ENCODE peak calls at places on chromosomes 1 and 21, in five cellular contexts. One of them, this sample, is unnamed. For H3K4me1, the result is how much of the 10 kb centered on the place peaks cover.

GRCh38 chr1:6471969-6472368 is 6.0 kb upstream of the TNFRSF25 start:
- DNase-seq in endodermal cell: no peak
- DNase-seq in mammary epithelial cell: no peak
- DNase-seq in CD8-positive, alpha-beta T cell: no peak
- DNase-seq in prostate gland: peak
- DNase-seq in this sample: peak

GRCh38 chr1:208654241-208654640 is 410.1 kb upstream of the PLXNA2 start:
- DNase-seq in CD8-positive, alpha-beta T cell: no peak
- DNase-seq in prostate gland: no peak
- DNase-seq in endodermal cell: peak
- DNase-seq in mammary epithelial cell: peak
- DNase-seq in this sample: peak

GRCh38 chr1:219661464-219662092 is 48.7 kb upstream of the ZC3H11B start:
- DNase-seq in mammary epithelial cell: no peak
- DNase-seq in CD8-positive, alpha-beta T cell: no peak
- DNase-seq in endodermal cell: no peak
- DNase-seq in prostate gland: no peak
- DNase-seq in this sample: no peak

GRCh38 chr1:25899792-25900191 is 6.4 kb downstream of the STMN1 start:
- DNase-seq in mammary epithelial cell: no peak
- DNase-seq in CD8-positive, alpha-beta T cell: no peak
- DNase-seq in endodermal cell: no peak
- DNase-seq in prostate gland: no peak
- DNase-seq in this sample: no peak

GRCh38 chr1:99727575-99728190 is 38.8 kb downstream of the FRRS1 start:
- DNase-seq in endodermal cell: peak
- DNase-seq in prostate gland: no peak
- DNase-seq in mammary epithelial cell: no peak
- DNase-seq in CD8-positive, alpha-beta T cell: no peak
- DNase-seq in this sample: no peak

GRCh38 chr1:222653178-222653827 is 35.4 kb downstream of the MIA3 start:
- DNase-seq in prostate gland: no peak
- DNase-seq in endodermal cell: no peak
- DNase-seq in CD8-positive, alpha-beta T cell: no peak
- DNase-seq in mammary epithelial cell: no peak
- DNase-seq in this sample: peak

GRCh38 chr1:19811206-19811851 is 3.8 kb downstream of the RNF186 start:
- DNase-seq in mammary epithelial cell: no peak
- DNase-seq in endodermal cell: peak
- DNase-seq in prostate gland: no peak
- DNase-seq in CD8-positive, alpha-beta T cell: no peak
- DNase-seq in this sample: peak

GRCh38 chr1:18965206-18966173 is 9.0 kb upstream of the IFFO2 start:
- DNase-seq in prostate gland: no peak
- DNase-seq in CD8-positive, alpha-beta T cell: no peak
- DNase-seq in mammary epithelial cell: peak
- DNase-seq in endodermal cell: peak
- DNase-seq in this sample: no peak

GRCh38 chr1:22500476-22500875 is 48.8 kb downstream of the ZBTB40 start:
- DNase-seq in mammary epithelial cell: peak
- DNase-seq in prostate gland: no peak
- DNase-seq in endodermal cell: no peak
- DNase-seq in CD8-positive, alpha-beta T cell: no peak
- DNase-seq in this sample: peak

GRCh38 chr1:77313491-77313890 is 31.7 kb downstream of the AK5 start:
- DNase-seq in mammary epithelial cell: no peak
- DNase-seq in prostate gland: no peak
- DNase-seq in endodermal cell: peak
- DNase-seq in CD8-positive, alpha-beta T cell: no peak
- DNase-seq in this sample: no peak

GRCh38 chr1:165507570-165507969 is 36.2 kb upstream of the LRRC52 start:
- DNase-seq in mammary epithelial cell: no peak
- DNase-seq in CD8-positive, alpha-beta T cell: no peak
- DNase-seq in prostate gland: no peak
- DNase-seq in endodermal cell: no peak
- DNase-seq in this sample: no peak

GRCh38 chr1:234214911-234215892 is 158.1 kb upstream of the COA6 start:
- DNase-seq in mammary epithelial cell: peak
- DNase-seq in CD8-positive, alpha-beta T cell: no peak
- DNase-seq in endodermal cell: peak
- DNase-seq in prostate gland: peak
- DNase-seq in this sample: peak

GRCh38 chr1:223183268-223183862 is 40.3 kb upstream of the TLR5 start:
- DNase-seq in mammary epithelial cell: peak
- DNase-seq in endodermal cell: no peak
- DNase-seq in CD8-positive, alpha-beta T cell: no peak
- DNase-seq in prostate gland: no peak
- DNase-seq in this sample: no peak

GRCh38 chr1:98565951-98566350 is 95.6 kb upstream of the SNX7 start:
- DNase-seq in prostate gland: no peak
- DNase-seq in endodermal cell: peak
- DNase-seq in mammary epithelial cell: no peak
- DNase-seq in CD8-positive, alpha-beta T cell: no peak
- DNase-seq in this sample: no peak

GRCh38 chr1:4483031-4483625 is 171.3 kb upstream of the AJAP1 start:
- DNase-seq in endodermal cell: no peak
- DNase-seq in CD8-positive, alpha-beta T cell: no peak
- DNase-seq in prostate gland: no peak
- DNase-seq in mammary epithelial cell: no peak
- DNase-seq in this sample: no peak

GRCh38 chr1:27138368-27138767 is 16.6 kb downstream of the SLC9A1 start:
- DNase-seq in prostate gland: no peak
- DNase-seq in mammary epithelial cell: no peak
- DNase-seq in CD8-positive, alpha-beta T cell: no peak
- DNase-seq in endodermal cell: no peak
- DNase-seq in this sample: no peak

GRCh38 chr1:172638249-172638648 is 20.7 kb upstream of the FASLG start:
- DNase-seq in mammary epithelial cell: peak
- DNase-seq in CD8-positive, alpha-beta T cell: no peak
- DNase-seq in endodermal cell: no peak
- DNase-seq in prostate gland: no peak
- DNase-seq in this sample: no peak

GRCh38 chr1:206911064-206911663 is 10.6 kb downstream of the FCMR start:
- DNase-seq in prostate gland: peak
- DNase-seq in endodermal cell: peak
- DNase-seq in CD8-positive, alpha-beta T cell: no peak
- DNase-seq in mammary epithelial cell: peak
- DNase-seq in this sample: no peak

GRCh38 chr1:33123266-33123665 is 42.3 kb downstream of the AZIN2 start:
- DNase-seq in CD8-positive, alpha-beta T cell: no peak
- DNase-seq in endodermal cell: no peak
- DNase-seq in prostate gland: no peak
- DNase-seq in mammary epithelial cell: no peak
- DNase-seq in this sample: no peak

GRCh38 chr1:180560868-180561600 is 2.3 kb downstream of the OVAAL start:
- DNase-seq in CD8-positive, alpha-beta T cell: no peak
- DNase-seq in prostate gland: no peak
- DNase-seq in mammary epithelial cell: peak
- DNase-seq in endodermal cell: no peak
- DNase-seq in this sample: no peak

GRCh38 chr1:175750366-175751111 is 7.1 kb upstream of the TNR start:
- DNase-seq in prostate gland: no peak
- DNase-seq in CD8-positive, alpha-beta T cell: no peak
- DNase-seq in endodermal cell: no peak
- DNase-seq in mammary epithelial cell: no peak
- DNase-seq in this sample: no peak

GRCh38 chr1:246367046-246367445 is 140.0 kb downstream of the SMYD3 start:
- DNase-seq in mammary epithelial cell: no peak
- DNase-seq in prostate gland: no peak
- DNase-seq in endodermal cell: no peak
- DNase-seq in CD8-positive, alpha-beta T cell: no peak
- DNase-seq in this sample: no peak

GRCh38 chr1:203381151-203381751 is 30.3 kb upstream of the FMOD start:
- DNase-seq in CD8-positive, alpha-beta T cell: no peak
- DNase-seq in prostate gland: no peak
- DNase-seq in mammary epithelial cell: no peak
- DNase-seq in endodermal cell: no peak
- DNase-seq in this sample: peak

GRCh38 chr1:150992626-150993025 is 10.5 kb downstream of the ANXA9 start:
- DNase-seq in mammary epithelial cell: no peak
- DNase-seq in prostate gland: no peak
- DNase-seq in endodermal cell: no peak
- DNase-seq in CD8-positive, alpha-beta T cell: no peak
- DNase-seq in this sample: no peak

GRCh38 chr1:43783671-43784205 is 76.4 kb downstream of the ST3GAL3 start:
- DNase-seq in prostate gland: peak
- DNase-seq in endodermal cell: no peak
- DNase-seq in mammary epithelial cell: peak
- DNase-seq in CD8-positive, alpha-beta T cell: no peak
- DNase-seq in this sample: no peak

GRCh38 chr1:113835686-113836290 is 23.5 kb upstream of the RSBN1 start:
- DNase-seq in CD8-positive, alpha-beta T cell: no peak
- DNase-seq in mammary epithelial cell: peak
- DNase-seq in endodermal cell: no peak
- DNase-seq in prostate gland: no peak
- DNase-seq in this sample: no peak

GRCh38 chr21:15367061-15367626 is 302.3 kb upstream of the NRIP1 start:
- DNase-seq in prostate gland: no peak
- DNase-seq in endodermal cell: peak
- DNase-seq in CD8-positive, alpha-beta T cell: no peak
- DNase-seq in mammary epithelial cell: no peak
- DNase-seq in this sample: no peak

GRCh38 chr1:178345821-178346220 is 150.9 kb downstream of the CLEC20A start:
- DNase-seq in mammary epithelial cell: no peak
- DNase-seq in endodermal cell: no peak
- DNase-seq in CD8-positive, alpha-beta T cell: no peak
- DNase-seq in prostate gland: no peak
- DNase-seq in this sample: no peak

GRCh38 chr1:178345238-178345637 is 151.5 kb downstream of the CLEC20A start:
- DNase-seq in mammary epithelial cell: no peak
- DNase-seq in prostate gland: no peak
- DNase-seq in CD8-positive, alpha-beta T cell: no peak
- DNase-seq in endodermal cell: no peak
- DNase-seq in this sample: no peak

GRCh38 chr1:178341218-178341956 is 155.4 kb downstream of the CLEC20A start:
- DNase-seq in CD8-positive, alpha-beta T cell: no peak
- DNase-seq in mammary epithelial cell: peak
- DNase-seq in prostate gland: peak
- DNase-seq in endodermal cell: peak
- DNase-seq in this sample: peak

GRCh38 chr1:178339834-178340233 is 156.9 kb downstream of the CLEC20A start:
- DNase-seq in mammary epithelial cell: no peak
- DNase-seq in CD8-positive, alpha-beta T cell: no peak
- DNase-seq in endodermal cell: no peak
- DNase-seq in prostate gland: no peak
- DNase-seq in this sample: no peak

GRCh38 chr1:178344513-178345077 is 152.2 kb downstream of the CLEC20A start:
- DNase-seq in prostate gland: no peak
- DNase-seq in CD8-positive, alpha-beta T cell: no peak
- DNase-seq in mammary epithelial cell: peak
- DNase-seq in endodermal cell: no peak
- DNase-seq in this sample: peak
- H3K4me1 ChIP-seq in prostate gland: under half
- H3K4me1 ChIP-seq in CD8-positive, alpha-beta T cell: under half
- H3K4me1 ChIP-seq in mammary epithelial cell: under half
- H3K4me1 ChIP-seq in endodermal cell: under half
- H3K4me1 ChIP-seq in this sample: under half

GRCh38 chr1:153960206-153960605 is 1.8 kb upstream of the CRTC2 start:
- DNase-seq in prostate gland: no peak
- DNase-seq in endodermal cell: no peak
- DNase-seq in mammary epithelial cell: no peak
- DNase-seq in CD8-positive, alpha-beta T cell: no peak
- DNase-seq in this sample: no peak

GRCh38 chr1:153959454-153959853 is 1.0 kb upstream of the CRTC2 start:
- DNase-seq in prostate gland: no peak
- DNase-seq in CD8-positive, alpha-beta T cell: no peak
- DNase-seq in endodermal cell: peak
- DNase-seq in mammary epithelial cell: no peak
- DNase-seq in this sample: no peak

GRCh38 chr1:153963030-153963849 is at the start of gene SLC39A1:
- DNase-seq in prostate gland: peak
- DNase-seq in endodermal cell: peak
- DNase-seq in mammary epithelial cell: peak
- DNase-seq in CD8-positive, alpha-beta T cell: peak
- DNase-seq in this sample: peak

GRCh38 chr1:153962088-153963029 is 978 bp downstream of the SLC39A1 start:
- DNase-seq in prostate gland: peak
- DNase-seq in CD8-positive, alpha-beta T cell: no peak
- DNase-seq in endodermal cell: peak
- DNase-seq in mammary epithelial cell: peak
- DNase-seq in this sample: peak

GRCh38 chr1:153961421-153961820 is 1.9 kb downstream of the SLC39A1 start:
- DNase-seq in mammary epithelial cell: no peak
- DNase-seq in CD8-positive, alpha-beta T cell: no peak
- DNase-seq in prostate gland: no peak
- DNase-seq in endodermal cell: no peak
- DNase-seq in this sample: no peak
- H3K4me1 ChIP-seq in mammary epithelial cell: under half
- H3K4me1 ChIP-seq in CD8-positive, alpha-beta T cell: half or more
- H3K4me1 ChIP-seq in prostate gland: under half
- H3K4me1 ChIP-seq in endodermal cell: under half
- H3K4me1 ChIP-seq in this sample: under half

GRCh38 chr1:224727351-224727750 is 111.2 kb downstream of the CNIH3 start:
- DNase-seq in endodermal cell: no peak
- DNase-seq in mammary epithelial cell: no peak
- DNase-seq in prostate gland: no peak
- DNase-seq in CD8-positive, alpha-beta T cell: no peak
- DNase-seq in this sample: no peak
- H3K4me1 ChIP-seq in endodermal cell: under half
- H3K4me1 ChIP-seq in mammary epithelial cell: under half
- H3K4me1 ChIP-seq in prostate gland: under half
- H3K4me1 ChIP-seq in CD8-positive, alpha-beta T cell: under half
- H3K4me1 ChIP-seq in this sample: under half

GRCh38 chr1:54266195-54266594 is 66.2 kb downstream of the MRPL37 start:
- DNase-seq in CD8-positive, alpha-beta T cell: no peak
- DNase-seq in mammary epithelial cell: no peak
- DNase-seq in prostate gland: no peak
- DNase-seq in endodermal cell: no peak
- DNase-seq in this sample: no peak

GRCh38 chr1:54267815-54268551 is 68.0 kb downstream of the MRPL37 start:
- DNase-seq in mammary epithelial cell: no peak
- DNase-seq in CD8-positive, alpha-beta T cell: no peak
- DNase-seq in prostate gland: no peak
- DNase-seq in endodermal cell: no peak
- DNase-seq in this sample: no peak

GRCh38 chr1:54265661-54266060 is 65.7 kb downstream of the MRPL37 start:
- DNase-seq in endodermal cell: no peak
- DNase-seq in CD8-positive, alpha-beta T cell: no peak
- DNase-seq in prostate gland: no peak
- DNase-seq in mammary epithelial cell: no peak
- DNase-seq in this sample: no peak

GRCh38 chr1:54263601-54264226 is 63.7 kb downstream of the MRPL37 start:
- DNase-seq in endodermal cell: no peak
- DNase-seq in prostate gland: no peak
- DNase-seq in mammary epithelial cell: no peak
- DNase-seq in CD8-positive, alpha-beta T cell: no peak
- DNase-seq in this sample: no peak

DNA sequence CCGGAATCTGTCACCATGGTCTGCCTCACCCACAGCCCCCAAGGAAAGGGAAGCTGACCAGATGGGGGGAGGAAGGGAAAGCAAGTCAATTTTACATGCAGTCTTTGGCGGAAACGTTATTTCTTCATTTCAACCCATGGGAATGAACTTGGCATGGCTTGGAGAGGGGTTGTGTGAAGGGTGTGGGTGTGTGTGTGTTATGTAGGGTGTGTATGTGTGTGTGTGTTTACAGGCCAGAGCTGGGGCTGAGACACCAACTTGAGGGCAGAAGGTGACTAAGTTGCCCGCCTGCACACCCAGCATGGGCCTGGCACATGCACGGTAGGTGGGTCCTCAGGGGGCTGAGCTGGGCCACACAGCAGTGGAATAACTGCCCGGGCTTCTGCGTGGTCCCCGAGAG is 65.2 kb downstream of the MRPL37 start:
- DNase-seq in endodermal cell: no peak
- DNase-seq in prostate gland: no peak
- DNase-seq in mammary epithelial cell: no peak
- DNase-seq in CD8-positive, alpha-beta T cell: no peak
- DNase-seq in this sample: no peak
- H3K4me1 ChIP-seq in endodermal cell: under half
- H3K4me1 ChIP-seq in prostate gland: under half
- H3K4me1 ChIP-seq in mammary epithelial cell: under half
- H3K4me1 ChIP-seq in CD8-positive, alpha-beta T cell: under half
- H3K4me1 ChIP-seq in this sample: under half